ENCODE peak calls at places on chromosomes 5 and 9, in seven cellular contexts. M is A673; Y is mucosa of descending colon; F is activated CD8-positive, alpha-beta T cell treated with anti-CD3 and anti-CD28 coated beads for 36 hours; U is heart left ventricle; L is caudate nucleus; J is amniotic stem cell. P is an unnamed sample.

GRCh38 chr9:123335227-123335985 is 20.6 kb upstream of the CRB2 start:
- DNase-seq in M (peak; percentile 76), Y (no peak), F (no peak), U (no peak), L (no peak), J (peak; percentile 66), P (no peak)

GRCh38 chr5:115573133-115573532 is 28.6 kb upstream of the FEM1C start:
- DNase-seq in M (peak; percentile 19), Y (no peak), F (no peak), U (no peak), L (no peak), J (no peak), P (no peak)

GRCh38 chr9:100595391-100596199 is 17.7 kb downstream of the CAVIN4 start:
- DNase-seq in M (peak; percentile 80), Y (peak; percentile 55), F (peak; percentile 19), U (no peak), L (no peak), J (peak; percentile 25), P (no peak)

GRCh38 chr9:129697111-129697955 is 31.9 kb downstream of the PRRX2 start:
- DNase-seq in M (peak; percentile 72), Y (peak; percentile 33), F (peak; percentile 76), U (peak; percentile 46), L (no peak), J (peak; percentile 46), P (no peak)

GRCh38 chr5:132369012-132369470 is 469 bp upstream of the SLC22A5 start:
- DNase-seq in M (no peak), Y (no peak), F (no peak), U (no peak), L (no peak), J (no peak), P (no peak)

GRCh38 chr9:136088939-136089696 is 6.0 kb downstream of the NACC2 start:
- DNase-seq in M (no peak), Y (no peak), F (peak; percentile 30), U (no peak), L (no peak), J (no peak), P (no peak)

GRCh38 chr5:40260351-40260750 is 419.4 kb upstream of the PTGER4 start:
- DNase-seq in M (no peak), Y (peak; percentile 42), F (no peak), U (peak; percentile 23), L (no peak), J (no peak), P (no peak)

GRCh38 chr5:143701476-143701875 is 110.5 kb upstream of the HMHB1 start:
- DNase-seq in M (no peak), Y (no peak), F (no peak), U (no peak), L (no peak), J (no peak), P (no peak)

GRCh38 chr5:41510176-41510831 is at the start of gene PLCXD3:
- DNase-seq in M (peak; percentile 84), Y (peak; percentile 14), F (no peak), U (peak; percentile 44), L (no peak), J (no peak), P (no peak)

GRCh38 chr5:14580037-14581034 is 1.3 kb upstream of the OTULINL start:
- DNase-seq in M (peak; percentile 53), Y (peak; percentile 73), F (no peak), U (no peak), L (no peak), J (no peak), P (peak; percentile 10)

GRCh38 chr9:35960029-35960655 is 2.2 kb upstream of the OR2S2 start:
- DNase-seq in M (no peak), Y (peak; percentile 71), F (no peak), U (no peak), L (no peak), J (no peak), P (no peak)

GRCh38 chr9:110967196-110967595 is 71.1 kb downstream of the LPAR1 start:
- DNase-seq in M (no peak), Y (no peak), F (no peak), U (no peak), L (no peak), J (no peak), P (no peak)

GRCh38 chr5:13276143-13276542 is 668.3 kb downstream of the DNAH5 start:
- DNase-seq in M (no peak), Y (no peak), F (no peak), U (no peak), L (no peak), J (no peak), P (no peak)

GRCh38 chr5:29016067-29016466 is 1977.7 kb upstream of the CDH9 start:
- DNase-seq in M (no peak), Y (peak; percentile 7), F (no peak), U (no peak), L (no peak), J (no peak), P (no peak)

GRCh38 chr5:134176523-134177196 is at the start of gene SKP1:
- DNase-seq in M (peak; percentile 87), Y (peak; percentile 88), F (peak; percentile 86), U (peak; percentile 85), L (peak; percentile 68), J (peak; percentile 42), P (peak; percentile 61)

GRCh38 chr9:61665829-61666228 is 476.0 kb downstream of the SPATA31A7 start:
- DNase-seq in M (no peak), Y (no peak), F (no peak), U (no peak), L (no peak), J (no peak), P (no peak)

GRCh38 chr9:106077731-106078130 is 383.4 kb downstream of the TMEM38B start:
- DNase-seq in M (no peak), Y (no peak), F (no peak), U (no peak), L (no peak), J (no peak), P (no peak)

GRCh38 chr5:168346417-168346816 is 55.0 kb downstream of the WWC1 start:
- DNase-seq in M (no peak), Y (peak; percentile 57), F (no peak), U (no peak), L (no peak), J (no peak), P (no peak)

GRCh38 chr9:15160673-15161072 is 146.3 kb downstream of the TTC39B start:
- DNase-seq in M (no peak), Y (no peak), F (no peak), U (no peak), L (no peak), J (no peak), P (no peak)

GRCh38 chr9:121636411-121636865 is 15.0 kb upstream of the DAB2IP start:
- DNase-seq in M (no peak), Y (no peak), F (no peak), U (no peak), L (no peak), J (no peak), P (no peak)

GRCh38 chr9:90801507-90802289 is at the start of gene SYK:
- DNase-seq in M (no peak), Y (peak; percentile 81), F (no peak), U (peak; percentile 31), L (no peak), J (no peak), P (no peak)

GRCh38 chr5:179220716-179221115 is 124.5 kb downstream of the ADAMTS2 start:
- DNase-seq in M (no peak), Y (no peak), F (no peak), U (no peak), L (no peak), J (no peak), P (no peak)

GRCh38 chr5:177086918-177087706 is 397 bp downstream of the FGFR4 start:
- DNase-seq in M (peak; percentile 67), Y (peak; percentile 89), F (peak; percentile 64), U (no peak), L (no peak), J (no peak), P (no peak)

P was measured in DMS 273 treated with DMSO at 0.1 percent for 48 hours.